ENCODE peak calls at places on chromosomes 5 and 9, in five cellular contexts. N is PC-9, A is esophagus muscularis mucosa, E is choroid plexus epithelial cell, I is hepatocyte. X is an unnamed sample.

GRCh38 chr9:136840877-136841645 is 1.2 kb upstream of the AJM1 start:
- DNase-seq in A (no peak), E (peak), I (peak), N (peak), X (peak)

GRCh38 chr5:151772029-151772867 is 494 bp downstream of the G3BP1 start:
- DNase-seq in A (no peak), E (peak), N (peak), I (peak), X (no peak)

GRCh38 chr9:115997923-115998322 is 155.7 kb upstream of the PAPPA start:
- DNase-seq in E (peak), A (no peak), N (no peak), I (no peak), X (no peak)

GRCh38 chr5:150593996-150594395 is 46.5 kb upstream of the SYNPO start:
- DNase-seq in I (no peak), A (no peak), N (no peak), E (no peak), X (no peak)

GRCh38 chr5:170393235-170393634 is 4.1 kb upstream of the KCNMB1 start:
- DNase-seq in E (no peak), A (no peak), I (no peak), N (no peak), X (no peak)

GRCh38 chr9:114487607-114488300 is 17.5 kb downstream of the WHRN start:
- DNase-seq in I (peak), A (no peak), N (peak), E (peak), X (peak)

GRCh38 chr5:150663936-150664335 is 2.9 kb downstream of the MYOZ3 start:
- DNase-seq in E (no peak), A (no peak), N (no peak), I (no peak), X (no peak)

GRCh38 chr9:76336027-76336426 is 58.2 kb downstream of the RFK start:
- DNase-seq in E (no peak), A (no peak), I (no peak), N (no peak), X (no peak)

GRCh38 chr9:32579706-32580331 is 6.9 kb upstream of the NDUFB6 start:
- DNase-seq in A (no peak), E (peak), I (peak), N (peak), X (no peak)

GRCh38 chr5:150208187-150209015 is 18.5 kb downstream of the SLC6A7 start:
- DNase-seq in I (no peak), A (no peak), N (no peak), E (no peak), X (no peak)

GRCh38 chr5:35158627-35159369 is 71.5 kb downstream of the PRLR start:
- DNase-seq in N (no peak), I (peak), E (no peak), A (no peak), X (no peak)

GRCh38 chr5:132961887-132962286 is 1.5 kb downstream of the AFF4 start:
- DNase-seq in N (no peak), E (peak), A (no peak), I (no peak), X (no peak)

GRCh38 chr5:149532413-149532812 is 18.8 kb downstream of the CSNK1A1 start:
- DNase-seq in E (no peak), I (no peak), N (no peak), A (no peak), X (no peak)

GRCh38 chr9:124212381-124213050 is 45.2 kb upstream of the NEK6 start:
- DNase-seq in N (no peak), I (no peak), E (peak), A (no peak), X (no peak)

GRCh38 chr5:173777669-173778068 is 110.5 kb upstream of the CPEB4 start:
- DNase-seq in E (no peak), I (no peak), N (no peak), A (no peak), X (no peak)

GRCh38 chr5:43150748-43151147 is 30.0 kb downstream of the ZNF131 start:
- DNase-seq in A (no peak), I (no peak), E (no peak), N (no peak), X (no peak)

GRCh38 chr9:124774131-124774978 is 2.6 kb upstream of the OLFML2A start:
- DNase-seq in E (peak), N (peak), A (peak), I (peak), X (no peak)

GRCh38 chr5:6737043-6737941 is 24.1 kb downstream of the TENT4A start:
- DNase-seq in I (no peak), A (no peak), E (no peak), N (no peak), X (no peak)

GRCh38 chr9:123678038-123678877 is 251.7 kb downstream of the DENND1A start:
- DNase-seq in A (no peak), I (peak), E (no peak), N (no peak), X (peak)

GRCh38 chr9:33137781-33138264 is 29.3 kb downstream of the B4GALT1 start:
- DNase-seq in A (no peak), N (no peak), I (no peak), E (no peak), X (no peak)

GRCh38 chr5:132054031-132054696 is 6.3 kb upstream of the IL3 start:
- DNase-seq in E (no peak), I (no peak), N (no peak), A (no peak), X (no peak)

GRCh38 chr5:96157077-96157780 is 195.6 kb upstream of the ELL2 start:
- DNase-seq in A (no peak), I (peak), N (peak), E (no peak), X (no peak)

GRCh38 chr5:3590253-3590966 is 5.2 kb upstream of the IRX1 start:
- DNase-seq in A (no peak), N (no peak), I (no peak), E (no peak), X (no peak)

GRCh38 chr9:93290495-93291434 is 106.8 kb downstream of the WNK2 start:
- DNase-seq in I (no peak), N (no peak), A (peak), E (no peak), X (no peak)

GRCh38 chr9:79579624-79580023 is 7.9 kb downstream of the TLE4 start:
- DNase-seq in N (no peak), I (no peak), E (no peak), A (no peak), X (no peak)
- TF ChIP-seq CTCF in N (no peak), I (no peak), E (no peak), A (no peak), X (no peak)

GRCh38 chr5:65693121-65693520 is 28.8 kb downstream of the SGTB start:
- DNase-seq in I (no peak), A (no peak), E (no peak), N (no peak), X (no peak)

GRCh38 chr5:65699338-65699737 is 22.6 kb downstream of the SGTB start:
- DNase-seq in I (no peak), E (no peak), A (no peak), N (no peak), X (no peak)

GRCh38 chr5:65695162-65695755 is 26.6 kb downstream of the SGTB start:
- DNase-seq in I (no peak), E (no peak), A (no peak), N (no peak), X (no peak)

GRCh38 chr5:65695896-65696295 is 26.0 kb downstream of the SGTB start:
- DNase-seq in E (no peak), I (no peak), A (no peak), N (no peak), X (no peak)

GRCh38 chr5:65696892-65697291 is 25.0 kb downstream of the SGTB start:
- DNase-seq in I (no peak), N (no peak), E (no peak), A (no peak), X (no peak)
- H3K4me3 ChIP-seq in I (no peak), N (no peak), E (no peak), A (no peak), X (no peak)

DNA sequence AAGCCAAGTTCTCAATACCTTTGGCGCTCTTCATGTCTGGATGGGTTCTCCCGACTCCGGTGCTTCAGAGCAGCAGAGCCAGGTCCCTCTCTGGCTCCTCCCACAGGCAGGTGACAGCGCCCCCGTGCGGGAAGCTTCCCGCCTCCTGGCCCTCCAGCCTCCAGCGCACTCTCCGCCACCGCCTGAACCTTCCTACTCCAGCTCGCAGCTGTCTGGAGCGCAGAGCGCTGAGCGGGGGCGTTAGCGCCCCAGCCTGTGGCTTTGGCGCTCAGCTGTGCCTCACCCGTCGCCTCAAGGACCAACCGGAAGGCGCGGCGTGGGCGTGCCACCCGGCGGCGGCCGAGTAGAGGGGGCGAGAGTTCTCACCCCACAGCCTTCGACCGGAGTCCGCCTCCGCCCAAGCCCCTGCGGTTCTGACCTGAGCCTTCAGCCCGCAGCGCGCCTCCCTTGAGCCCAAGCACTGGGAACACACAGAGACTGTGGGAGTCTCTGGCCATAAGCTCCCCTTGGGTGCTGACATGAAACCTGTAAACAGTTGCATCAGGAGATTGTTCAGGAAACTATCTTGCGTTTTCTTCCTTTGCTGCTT is at the start of gene SLCO4C1:
- DNase-seq in N (peak), E (peak), I (peak), A (no peak), X (no peak)
- TF ChIP-seq CTCF in N (peak), E (peak), I (peak), A (no peak), X (no peak)

GRCh38 chr9:11414241-11414640 is 801.4 kb upstream of the PTPRD start:
- DNase-seq in N (no peak), I (no peak), A (no peak), E (no peak), X (no peak)
- H3K4me3 ChIP-seq in N (no peak), I (no peak), A (no peak), E (no peak), X (no peak)

GRCh38 chr9:110429453-110429852 is 91.8 kb upstream of the TXNDC8 start:
- DNase-seq in N (no peak), E (peak), A (no peak), I (no peak), X (no peak)

GRCh38 chr9:110427497-110428104 is 89.9 kb upstream of the TXNDC8 start:
- DNase-seq in N (peak), I (peak), E (peak), A (no peak), X (no peak)

GRCh38 chr9:110426052-110426709 is 88.5 kb upstream of the TXNDC8 start:
- DNase-seq in A (no peak), N (no peak), I (peak), E (peak), X (no peak)
- TF ChIP-seq CTCF in A (no peak), N (peak), I (peak), E (peak), X (peak)

GRCh38 chr5:59768204-59769040 is 125.1 kb downstream of the PDE4D start:
- DNase-seq in I (peak), A (no peak), E (peak), N (peak), X (peak)

GRCh38 chr5:59767753-59768159 is 125.8 kb downstream of the PDE4D start:
- DNase-seq in A (no peak), E (no peak), I (no peak), N (no peak), X (no peak)

GRCh38 chr5:59769832-59770231 is 123.7 kb downstream of the PDE4D start:
- DNase-seq in E (peak), I (no peak), N (no peak), A (no peak), X (no peak)

GRCh38 chr5:59770953-59771352 is 122.6 kb downstream of the PDE4D start:
- DNase-seq in I (no peak), A (no peak), N (no peak), E (no peak), X (no peak)

GRCh38 chr5:59769041-59769360 is 124.5 kb downstream of the PDE4D start:
- DNase-seq in N (no peak), A (no peak), E (peak), I (no peak), X (no peak)
- H3K4me3 ChIP-seq in N (peak), A (peak), E (peak), I (peak), X (peak)

GRCh38 chr5:121144764-121145163 is 680.7 kb downstream of the PRR16 start:
- DNase-seq in I (no peak), A (no peak), N (no peak), E (peak), X (peak)
- TF ChIP-seq CTCF in I (no peak), A (no peak), N (no peak), E (no peak), X (peak)

GRCh38 chr9:36986548-36987408 is 47.3 kb downstream of the PAX5 start:
- DNase-seq in I (no peak), A (no peak), E (no peak), N (no peak), X (no peak)
- H3K4me3 ChIP-seq in I (no peak), A (peak), E (no peak), N (no peak), X (no peak)

GRCh38 chr9:311837-312236 is 97.2 kb downstream of the DOCK8 start:
- DNase-seq in I (no peak), E (no peak), N (no peak), A (no peak), X (no peak)

GRCh38 chr9:318646-319045 is 104.0 kb downstream of the DOCK8 start:
- DNase-seq in N (no peak), E (no peak), A (no peak), I (no peak), X (no peak)

GRCh38 chr9:312596-313320 is 98.1 kb downstream of the DOCK8 start:
- DNase-seq in N (no peak), A (no peak), E (no peak), I (no peak), X (peak)

DNA sequence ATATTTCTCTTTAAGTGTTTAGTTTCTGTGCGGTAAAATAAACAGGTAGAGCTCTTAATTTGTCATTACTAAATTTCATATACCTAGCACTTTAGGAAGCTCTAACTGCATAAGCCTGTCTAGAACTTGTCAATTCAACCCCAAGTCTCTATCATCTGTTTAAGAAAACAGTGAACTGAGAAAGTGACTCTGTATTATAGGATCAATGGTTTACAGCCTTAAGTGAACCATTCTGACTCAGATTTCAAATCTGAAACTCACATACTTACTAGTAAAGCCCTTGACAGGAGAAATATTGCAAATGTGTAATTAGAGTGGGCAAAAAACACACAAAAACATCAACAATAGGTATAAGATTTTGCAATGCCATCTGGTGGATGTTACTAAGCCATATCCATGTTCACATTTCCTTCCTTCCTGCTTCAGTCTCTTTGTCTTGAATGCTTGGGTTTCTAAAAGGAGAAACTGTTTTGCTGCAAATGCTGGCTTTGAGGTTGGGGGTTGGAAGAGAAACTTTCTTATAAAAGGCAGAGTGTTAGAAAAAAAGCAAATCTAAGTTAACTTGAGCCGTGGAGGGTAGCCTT is 101.8 kb downstream of the DOCK8 start:
- DNase-seq in A (no peak), N (no peak), E (no peak), I (no peak), X (no peak)
- TF ChIP-seq CTCF in A (no peak), N (no peak), E (no peak), I (peak), X (no peak)

X was measured in LNCaP clone FGC.